ENCODE peak calls at places on chromosomes 1 and 21, in ten cellular contexts. One of them, this sample, is unnamed.

GRCh38 chr1:205041121-205041758 is 1.8 kb upstream of the CNTN2 start:
- DNase-seq in adrenal gland: no peak
- DNase-seq in GM19239: no peak
- DNase-seq in germinal center: no peak
- DNase-seq in NCI-H2171 treated with DMSO at 0.1 percent for 48 hours: peak
- DNase-seq in IMR-90: no peak
- DNase-seq in stimulated activated effector memory CD8-positive, alpha-beta T cell treated with anti-CD3 and anti-CD28 coated beads, Interleukin-12 subunit alpha, Interleukin-12 subunit beta, amount 100 ng/mL, for 72 hours: no peak
- DNase-seq in left ventricle myocardium inferior: no peak
- DNase-seq in epithelial cell of esophagus: no peak
- DNase-seq in HCEC 1CT: no peak
- DNase-seq in this sample: no peak

GRCh38 chr21:42835611-42836401 is 43.5 kb downstream of the WDR4 start:
- DNase-seq in adrenal gland: no peak
- DNase-seq in GM19239: no peak
- DNase-seq in germinal center: no peak
- DNase-seq in NCI-H2171 treated with DMSO at 0.1 percent for 48 hours: no peak
- DNase-seq in IMR-90: no peak
- DNase-seq in stimulated activated effector memory CD8-positive, alpha-beta T cell treated with anti-CD3 and anti-CD28 coated beads, Interleukin-12 subunit alpha, Interleukin-12 subunit beta, amount 100 ng/mL, for 72 hours: no peak
- DNase-seq in left ventricle myocardium inferior: no peak
- DNase-seq in epithelial cell of esophagus: no peak
- DNase-seq in HCEC 1CT: no peak
- DNase-seq in this sample: no peak

GRCh38 chr21:45295576-45296365 is 8.1 kb upstream of the POFUT2 start:
- DNase-seq in adrenal gland: peak
- DNase-seq in GM19239: no peak
- DNase-seq in germinal center: no peak
- DNase-seq in NCI-H2171 treated with DMSO at 0.1 percent for 48 hours: no peak
- DNase-seq in IMR-90: peak
- DNase-seq in stimulated activated effector memory CD8-positive, alpha-beta T cell treated with anti-CD3 and anti-CD28 coated beads, Interleukin-12 subunit alpha, Interleukin-12 subunit beta, amount 100 ng/mL, for 72 hours: no peak
- DNase-seq in left ventricle myocardium inferior: peak
- DNase-seq in epithelial cell of esophagus: peak
- DNase-seq in HCEC 1CT: peak
- DNase-seq in this sample: peak

GRCh38 chr1:17866451-17867029 is 111.4 kb downstream of the ACTL8 start:
- DNase-seq in adrenal gland: peak
- DNase-seq in GM19239: no peak
- DNase-seq in germinal center: no peak
- DNase-seq in NCI-H2171 treated with DMSO at 0.1 percent for 48 hours: no peak
- DNase-seq in IMR-90: peak
- DNase-seq in stimulated activated effector memory CD8-positive, alpha-beta T cell treated with anti-CD3 and anti-CD28 coated beads, Interleukin-12 subunit alpha, Interleukin-12 subunit beta, amount 100 ng/mL, for 72 hours: no peak
- DNase-seq in left ventricle myocardium inferior: no peak
- DNase-seq in epithelial cell of esophagus: peak
- DNase-seq in HCEC 1CT: peak
- DNase-seq in this sample: no peak

GRCh38 chr1:26686795-26687194 is 9.0 kb upstream of the ARID1A start:
- DNase-seq in adrenal gland: no peak
- DNase-seq in GM19239: no peak
- DNase-seq in germinal center: no peak
- DNase-seq in NCI-H2171 treated with DMSO at 0.1 percent for 48 hours: peak
- DNase-seq in IMR-90: no peak
- DNase-seq in stimulated activated effector memory CD8-positive, alpha-beta T cell treated with anti-CD3 and anti-CD28 coated beads, Interleukin-12 subunit alpha, Interleukin-12 subunit beta, amount 100 ng/mL, for 72 hours: no peak
- DNase-seq in left ventricle myocardium inferior: no peak
- DNase-seq in epithelial cell of esophagus: no peak
- DNase-seq in HCEC 1CT: no peak
- DNase-seq in this sample: no peak

GRCh38 chr21:31405638-31406037 is 61.6 kb upstream of the TIAM1 start:
- DNase-seq in adrenal gland: no peak
- DNase-seq in GM19239: no peak
- DNase-seq in germinal center: no peak
- DNase-seq in NCI-H2171 treated with DMSO at 0.1 percent for 48 hours: no peak
- DNase-seq in IMR-90: no peak
- DNase-seq in stimulated activated effector memory CD8-positive, alpha-beta T cell treated with anti-CD3 and anti-CD28 coated beads, Interleukin-12 subunit alpha, Interleukin-12 subunit beta, amount 100 ng/mL, for 72 hours: no peak
- DNase-seq in left ventricle myocardium inferior: no peak
- DNase-seq in epithelial cell of esophagus: no peak
- DNase-seq in HCEC 1CT: no peak
- DNase-seq in this sample: no peak

GRCh38 chr1:89553195-89553584 is 28.6 kb downstream of the LRRC8B start:
- DNase-seq in adrenal gland: no peak
- DNase-seq in GM19239: no peak
- DNase-seq in germinal center: no peak
- DNase-seq in NCI-H2171 treated with DMSO at 0.1 percent for 48 hours: no peak
- DNase-seq in IMR-90: no peak
- DNase-seq in stimulated activated effector memory CD8-positive, alpha-beta T cell treated with anti-CD3 and anti-CD28 coated beads, Interleukin-12 subunit alpha, Interleukin-12 subunit beta, amount 100 ng/mL, for 72 hours: no peak
- DNase-seq in left ventricle myocardium inferior: no peak
- DNase-seq in epithelial cell of esophagus: peak
- DNase-seq in HCEC 1CT: no peak
- DNase-seq in this sample: no peak

GRCh38 chr1:161229896-161230295 is 4.0 kb downstream of the TOMM40L start:
- DNase-seq in adrenal gland: no peak
- DNase-seq in GM19239: no peak
- DNase-seq in germinal center: no peak
- DNase-seq in NCI-H2171 treated with DMSO at 0.1 percent for 48 hours: no peak
- DNase-seq in IMR-90: no peak
- DNase-seq in stimulated activated effector memory CD8-positive, alpha-beta T cell treated with anti-CD3 and anti-CD28 coated beads, Interleukin-12 subunit alpha, Interleukin-12 subunit beta, amount 100 ng/mL, for 72 hours: no peak
- DNase-seq in left ventricle myocardium inferior: no peak
- DNase-seq in epithelial cell of esophagus: peak
- DNase-seq in HCEC 1CT: no peak
- DNase-seq in this sample: no peak

GRCh38 chr1:7941437-7941793 is 776 bp upstream of the TNFRSF9 start:
- DNase-seq in adrenal gland: no peak
- DNase-seq in GM19239: no peak
- DNase-seq in germinal center: no peak
- DNase-seq in NCI-H2171 treated with DMSO at 0.1 percent for 48 hours: no peak
- DNase-seq in IMR-90: peak
- DNase-seq in stimulated activated effector memory CD8-positive, alpha-beta T cell treated with anti-CD3 and anti-CD28 coated beads, Interleukin-12 subunit alpha, Interleukin-12 subunit beta, amount 100 ng/mL, for 72 hours: no peak
- DNase-seq in left ventricle myocardium inferior: no peak
- DNase-seq in epithelial cell of esophagus: no peak
- DNase-seq in HCEC 1CT: peak
- DNase-seq in this sample: no peak

GRCh38 chr1:172980456-172980855 is 70.3 kb downstream of the TNFSF18 start:
- DNase-seq in adrenal gland: no peak
- DNase-seq in GM19239: no peak
- DNase-seq in germinal center: no peak
- DNase-seq in NCI-H2171 treated with DMSO at 0.1 percent for 48 hours: no peak
- DNase-seq in IMR-90: peak
- DNase-seq in stimulated activated effector memory CD8-positive, alpha-beta T cell treated with anti-CD3 and anti-CD28 coated beads, Interleukin-12 subunit alpha, Interleukin-12 subunit beta, amount 100 ng/mL, for 72 hours: no peak
- DNase-seq in left ventricle myocardium inferior: no peak
- DNase-seq in epithelial cell of esophagus: peak
- DNase-seq in HCEC 1CT: peak
- DNase-seq in this sample: no peak

GRCh38 chr1:53315456-53316048 is 12.3 kb downstream of the LRP8 start:
- DNase-seq in adrenal gland: no peak
- DNase-seq in GM19239: no peak
- DNase-seq in germinal center: no peak
- DNase-seq in NCI-H2171 treated with DMSO at 0.1 percent for 48 hours: no peak
- DNase-seq in IMR-90: no peak
- DNase-seq in stimulated activated effector memory CD8-positive, alpha-beta T cell treated with anti-CD3 and anti-CD28 coated beads, Interleukin-12 subunit alpha, Interleukin-12 subunit beta, amount 100 ng/mL, for 72 hours: no peak
- DNase-seq in left ventricle myocardium inferior: no peak
- DNase-seq in epithelial cell of esophagus: no peak
- DNase-seq in HCEC 1CT: no peak
- DNase-seq in this sample: no peak

GRCh38 chr1:10308001-10308400 is 90.9 kb upstream of the PGD start:
- DNase-seq in adrenal gland: no peak
- DNase-seq in GM19239: no peak
- DNase-seq in germinal center: no peak
- DNase-seq in NCI-H2171 treated with DMSO at 0.1 percent for 48 hours: no peak
- DNase-seq in IMR-90: no peak
- DNase-seq in stimulated activated effector memory CD8-positive, alpha-beta T cell treated with anti-CD3 and anti-CD28 coated beads, Interleukin-12 subunit alpha, Interleukin-12 subunit beta, amount 100 ng/mL, for 72 hours: no peak
- DNase-seq in left ventricle myocardium inferior: no peak
- DNase-seq in epithelial cell of esophagus: no peak
- DNase-seq in HCEC 1CT: no peak
- DNase-seq in this sample: no peak

GRCh38 chr1:236509647-236510401 is 14.0 kb upstream of the LGALS8 start:
- DNase-seq in adrenal gland: no peak
- DNase-seq in GM19239: no peak
- DNase-seq in germinal center: no peak
- DNase-seq in NCI-H2171 treated with DMSO at 0.1 percent for 48 hours: no peak
- DNase-seq in IMR-90: no peak
- DNase-seq in stimulated activated effector memory CD8-positive, alpha-beta T cell treated with anti-CD3 and anti-CD28 coated beads, Interleukin-12 subunit alpha, Interleukin-12 subunit beta, amount 100 ng/mL, for 72 hours: no peak
- DNase-seq in left ventricle myocardium inferior: no peak
- DNase-seq in epithelial cell of esophagus: no peak
- DNase-seq in HCEC 1CT: no peak
- DNase-seq in this sample: no peak

This sample was measured in tibial nerve.